ENCODE peak calls at places on chromosomes 7 and 10, in four cellular contexts. One of them, this sample, is unnamed.

GRCh38 chr7:7517661-7518236 is 17.9 kb downstream of the COL28A1 start:
- DNase-seq in HEK293T: no peak
- DNase-seq in small intestine: no peak
- DNase-seq in aorta: no peak
- DNase-seq in this sample: no peak

GRCh38 chr7:29987821-29988317 is 1.7 kb downstream of the SCRN1 start:
- DNase-seq in HEK293T: peak
- DNase-seq in small intestine: no peak
- DNase-seq in aorta: no peak
- DNase-seq in this sample: peak

GRCh38 chr10:70176441-70176840 is 6.1 kb upstream of the SAR1A start:
- DNase-seq in HEK293T: no peak
- DNase-seq in small intestine: no peak
- DNase-seq in aorta: no peak
- DNase-seq in this sample: no peak

GRCh38 chr7:25832456-25832855 is 319.5 kb upstream of the NFE2L3 start:
- DNase-seq in HEK293T: no peak
- DNase-seq in small intestine: no peak
- DNase-seq in aorta: no peak
- DNase-seq in this sample: no peak

GRCh38 chr10:94327649-94328048 is 35.1 kb downstream of the NOC3L start:
- DNase-seq in HEK293T: no peak
- DNase-seq in small intestine: no peak
- DNase-seq in aorta: no peak
- DNase-seq in this sample: no peak

GRCh38 chr7:48154792-48155413 is 16.4 kb upstream of the ABCA13 start:
- DNase-seq in HEK293T: peak
- DNase-seq in small intestine: peak
- DNase-seq in aorta: no peak
- DNase-seq in this sample: no peak

GRCh38 chr7:46581276-46581675 is 660.2 kb upstream of the IGFBP3 start:
- DNase-seq in HEK293T: no peak
- DNase-seq in small intestine: no peak
- DNase-seq in aorta: no peak
- DNase-seq in this sample: no peak

GRCh38 chr10:109393425-109393824 is 529.9 kb downstream of the XPNPEP1 start:
- DNase-seq in HEK293T: no peak
- DNase-seq in small intestine: no peak
- DNase-seq in aorta: no peak
- DNase-seq in this sample: no peak

GRCh38 chr10:126905776-126906703 is 812 bp downstream of the DOCK1 start:
- DNase-seq in HEK293T: peak
- DNase-seq in small intestine: peak
- DNase-seq in aorta: peak
- DNase-seq in this sample: no peak

GRCh38 chr10:97025613-97026242 is 160.0 kb downstream of the SLIT1 start:
- DNase-seq in HEK293T: peak
- DNase-seq in small intestine: peak
- DNase-seq in aorta: peak
- DNase-seq in this sample: peak

GRCh38 chr7:108127461-108127860 is 2.7 kb downstream of the LAMB4 start:
- DNase-seq in HEK293T: no peak
- DNase-seq in small intestine: no peak
- DNase-seq in aorta: no peak
- DNase-seq in this sample: peak

GRCh38 chr10:63267414-63268138 is 134.4 kb downstream of the NRBF2 start:
- DNase-seq in HEK293T: peak
- DNase-seq in small intestine: peak
- DNase-seq in aorta: no peak
- DNase-seq in this sample: no peak

GRCh38 chr10:352476-353235 is 217.4 kb downstream of the ZMYND11 start:
- DNase-seq in HEK293T: no peak
- DNase-seq in small intestine: no peak
- DNase-seq in aorta: no peak
- DNase-seq in this sample: no peak

GRCh38 chr10:74056081-74056818 is 58.3 kb downstream of the VCL start:
- DNase-seq in HEK293T: no peak
- DNase-seq in small intestine: peak
- DNase-seq in aorta: no peak
- DNase-seq in this sample: no peak

GRCh38 chr10:42934842-42935241 is 142.0 kb upstream of the RET start:
- DNase-seq in HEK293T: no peak
- DNase-seq in small intestine: no peak
- DNase-seq in aorta: no peak
- DNase-seq in this sample: no peak

GRCh38 chr10:115219203-115219602 is 126.0 kb downstream of the ATRNL1 start:
- DNase-seq in HEK293T: no peak
- DNase-seq in small intestine: no peak
- DNase-seq in aorta: no peak
- DNase-seq in this sample: no peak

GRCh38 chr7:105496501-105496900 is 25.6 kb downstream of the PUS7 start:
- DNase-seq in HEK293T: no peak
- DNase-seq in small intestine: no peak
- DNase-seq in aorta: no peak
- DNase-seq in this sample: no peak

GRCh38 chr7:35035511-35035921 is 1.8 kb downstream of the DPY19L1 start:
- DNase-seq in HEK293T: peak
- DNase-seq in small intestine: peak
- DNase-seq in aorta: no peak
- DNase-seq in this sample: no peak

GRCh38 chr10:88810196-88810961 is 7.8 kb downstream of the LIPM start:
- DNase-seq in HEK293T: peak
- DNase-seq in small intestine: peak
- DNase-seq in aorta: no peak
- DNase-seq in this sample: peak

GRCh38 chr10:79904671-79905321 is 44.1 kb downstream of the SFTPD start:
- DNase-seq in HEK293T: peak
- DNase-seq in small intestine: peak
- DNase-seq in aorta: peak
- DNase-seq in this sample: no peak

GRCh38 chr7:142496545-142496991 is 238.7 kb upstream of the PRSS58 start:
- DNase-seq in HEK293T: peak
- DNase-seq in small intestine: peak
- DNase-seq in aorta: no peak
- DNase-seq in this sample: no peak

GRCh38 chr7:56483861-56484550 is 367.8 kb upstream of the NUPR2 start:
- DNase-seq in HEK293T: no peak
- DNase-seq in small intestine: no peak
- DNase-seq in aorta: no peak
- DNase-seq in this sample: no peak

GRCh38 chr10:69732147-69732825 is 69.4 kb upstream of the COL13A1 start:
- DNase-seq in HEK293T: no peak
- DNase-seq in small intestine: no peak
- DNase-seq in aorta: no peak
- DNase-seq in this sample: no peak

GRCh38 chr7:115043605-115044004 is 121.7 kb downstream of the MDFIC start:
- DNase-seq in HEK293T: no peak
- DNase-seq in small intestine: no peak
- DNase-seq in aorta: no peak
- DNase-seq in this sample: no peak

GRCh38 chr7:45606050-45606449 is 31.9 kb downstream of the ADCY1 start:
- DNase-seq in HEK293T: no peak
- DNase-seq in small intestine: no peak
- DNase-seq in aorta: no peak
- DNase-seq in this sample: no peak